ENCODE peak calls at places on chromosomes 1 and 21, in nine cellular contexts. O is HCT116; Y is pancreas; J is head of caudate nucleus; N is thoracic aorta; K is occipital lobe; G is activated naive CD4-positive, alpha-beta T cell treated with anti-CD3 and anti-CD28 coated beads, Interleukin-2, amount 50 U/mL, for 16 hours; E is neural crest cell; M is EL. L is an unnamed sample.
A peak's percentile ranks its signal among the peaks of the same experiment; 100 is the strongest.

GRCh38 chr1:175072131-175072941 is 4.7 kb downstream of the TNN start:
- DNase-seq in O (no peak), Y (no peak), J (peak; percentile 35), N (no peak), K (peak; percentile 4), G (peak; percentile 25), E (no peak), M (peak; percentile 59), L (peak; percentile 47)

GRCh38 chr1:38865112-38865715 is 5.6 kb upstream of the RRAGC start:
- DNase-seq in O (no peak), Y (no peak), J (no peak), N (no peak), K (no peak), G (no peak), E (no peak), M (no peak), L (no peak)

GRCh38 chr1:108124622-108125311 is 75.4 kb downstream of the SLC25A24 start:
- DNase-seq in O (no peak), Y (no peak), J (no peak), N (no peak), K (no peak), G (no peak), E (no peak), M (no peak), L (no peak)

GRCh38 chr1:20731057-20731991 is 1.2 kb downstream of the SH2D5 start:
- DNase-seq in O (no peak), Y (no peak), J (no peak), N (no peak), K (no peak), G (no peak), E (no peak), M (no peak), L (no peak)

GRCh38 chr21:16124397-16125130 is 394.8 kb downstream of the USP25 start:
- DNase-seq in O (no peak), Y (no peak), J (no peak), N (no peak), K (no peak), G (no peak), E (no peak), M (peak; percentile 91), L (no peak)

GRCh38 chr21:38352536-38353219 is 95.9 kb downstream of the KCNJ15 start:
- DNase-seq in O (peak; percentile 1), Y (peak; percentile 73), J (peak; percentile 32), N (no peak), K (peak; percentile 22), G (peak; percentile 59), E (peak; percentile 71), M (peak; percentile 74), L (peak; percentile 41)

GRCh38 chr1:16386454-16387113 is 19.5 kb downstream of the SZRD1 start:
- DNase-seq in O (no peak), Y (no peak), J (peak; percentile 33), N (no peak), K (peak; percentile 58), G (no peak), E (no peak), M (peak; percentile 82), L (no peak)

GRCh38 chr21:38938343-38938742 is 132.6 kb downstream of the ETS2 start:
- DNase-seq in O (no peak), Y (no peak), J (no peak), N (no peak), K (no peak), G (no peak), E (no peak), M (peak; percentile 54), L (no peak)

GRCh38 chr21:42313501-42313969 is 1.7 kb downstream of the TFF3 start:
- DNase-seq in O (no peak), Y (peak; percentile 60), J (no peak), N (no peak), K (no peak), G (no peak), E (no peak), M (no peak), L (no peak)

GRCh38 chr1:219812491-219813221 is 115.7 kb downstream of the SLC30A10 start:
- DNase-seq in O (peak; percentile 75), Y (no peak), J (peak; percentile 64), N (no peak), K (peak; percentile 33), G (no peak), E (peak; percentile 47), M (peak; percentile 63), L (no peak)

GRCh38 chr1:233722212-233722979 is 108.5 kb downstream of the KCNK1 start:
- DNase-seq in O (no peak), Y (no peak), J (no peak), N (no peak), K (no peak), G (no peak), E (no peak), M (no peak), L (no peak)